ENCODE peak calls at places on chromosomes 11 and 22, in four cellular contexts. J, A, L and P are unnamed samples.
A peak's percentile ranks its signal among the peaks of the same experiment; 100 is the strongest.

GRCh38 chr22:31055322-31056159 is 25.6 kb upstream of the SMTN start:
- ATAC-seq in J (no peak), A (peak; percentile 98), L (peak; percentile 93), P (peak; percentile 99)

GRCh38 chr11:31956310-31956709 is 134.6 kb upstream of the RCN1 start:
- ATAC-seq in J (peak; percentile 26), A (no peak), L (no peak), P (no peak)

GRCh38 chr11:60085909-60086308 is 2.6 kb upstream of the MS4A2 start:
- ATAC-seq in J (no peak), A (no peak), L (no peak), P (no peak)

GRCh38 chr11:86787018-86787417 is 13.3 kb upstream of the PRSS23 start:
- ATAC-seq in J (no peak), A (no peak), L (no peak), P (no peak)

GRCh38 chr11:61832758-61833157 is 4.7 kb downstream of the FADS2 start:
- ATAC-seq in J (no peak), A (no peak), L (no peak), P (no peak)

GRCh38 chr11:54946429-54946828 is 239.8 kb downstream of the OR4A5 start:
- ATAC-seq in J (no peak), A (no peak), L (no peak), P (no peak)

GRCh38 chr11:117538256-117538655 is 210.6 kb downstream of the CEP164 start:
- ATAC-seq in J (no peak), A (no peak), L (no peak), P (no peak)

GRCh38 chr11:5174934-5175333 is 20.4 kb upstream of the OR52A1 start:
- ATAC-seq in J (no peak), A (no peak), L (no peak), P (no peak)

GRCh38 chr22:45578524-45579147 is 76.0 kb downstream of the FBLN1 start:
- ATAC-seq in J (no peak), A (no peak), L (no peak), P (no peak)

GRCh38 chr11:76169473-76169881 is 36.8 kb downstream of the WNT11 start:
- ATAC-seq in J (peak; percentile 85), A (peak; percentile 21), L (no peak), P (no peak)

GRCh38 chr22:37502342-37503182 is 16.4 kb upstream of the MFNG start:
- ATAC-seq in J (no peak), A (peak; percentile 61), L (peak; percentile 80), P (peak; percentile 22)

GRCh38 chr22:24845036-24845918 is 39.3 kb downstream of the SGSM1 start:
- ATAC-seq in J (no peak), A (no peak), L (no peak), P (no peak)

GRCh38 chr11:103529217-103529684 is 420.0 kb downstream of the DYNC2H1 start:
- ATAC-seq in J (no peak), A (no peak), L (no peak), P (no peak)

GRCh38 chr11:103528046-103528445 is 418.8 kb downstream of the DYNC2H1 start:
- ATAC-seq in J (no peak), A (no peak), L (no peak), P (no peak)

GRCh38 chr11:103530257-103530656 is 421.0 kb downstream of the DYNC2H1 start:
- ATAC-seq in J (no peak), A (no peak), L (no peak), P (no peak)

GRCh38 chr11:103528596-103528995 is 419.4 kb downstream of the DYNC2H1 start:
- ATAC-seq in J (no peak), A (no peak), L (no peak), P (no peak)

GRCh38 chr11:103525069-103525468 is 415.8 kb downstream of the DYNC2H1 start:
- ATAC-seq in J (no peak), A (no peak), L (no peak), P (no peak)
- TF ChIP-seq EP300 in J (no peak), A (no peak), L (no peak), P (no peak)

GRCh38 chr11:83292709-83293435 is 6.7 kb upstream of the CCDC90B start:
- ATAC-seq in J (peak; percentile 86), A (peak; percentile 87), L (no peak), P (peak; percentile 63)
- TF ChIP-seq CTCF in J (peak; percentile 74), A (peak; percentile 71), L (peak; percentile 32), P (peak; percentile 64)

GRCh38 chr22:22362311-22362710 is 117.7 kb downstream of the VPREB1 start:
- ATAC-seq in J (no peak), A (no peak), L (no peak), P (no peak)
- TF ChIP-seq POLR2AphosphoS5 in J (no peak), A (no peak), L (no peak), P (no peak)

DNA sequence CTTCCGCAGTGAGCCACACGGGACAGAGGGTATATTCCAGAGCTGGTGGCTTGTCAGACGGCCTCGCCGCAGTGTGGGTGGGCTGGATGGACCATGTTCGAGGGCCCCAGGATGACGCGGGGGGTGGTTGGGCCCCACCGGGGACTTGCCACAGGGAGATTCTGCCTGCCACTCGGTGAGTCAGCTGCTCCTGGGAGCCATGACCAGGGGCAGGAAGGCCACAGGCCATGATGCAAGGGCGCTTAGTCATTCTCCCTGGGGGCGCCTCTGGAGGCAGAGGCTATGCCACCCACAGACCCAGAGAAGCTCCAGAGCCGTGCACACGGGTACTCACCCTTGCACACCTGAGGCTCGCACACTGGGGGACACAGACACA is 8.1 kb downstream of the ALX4 start:
- ATAC-seq in J (no peak), A (peak; percentile 43), L (no peak), P (no peak)
- TF ChIP-seq EP300 in J (no peak), A (no peak), L (no peak), P (no peak)

DNA sequence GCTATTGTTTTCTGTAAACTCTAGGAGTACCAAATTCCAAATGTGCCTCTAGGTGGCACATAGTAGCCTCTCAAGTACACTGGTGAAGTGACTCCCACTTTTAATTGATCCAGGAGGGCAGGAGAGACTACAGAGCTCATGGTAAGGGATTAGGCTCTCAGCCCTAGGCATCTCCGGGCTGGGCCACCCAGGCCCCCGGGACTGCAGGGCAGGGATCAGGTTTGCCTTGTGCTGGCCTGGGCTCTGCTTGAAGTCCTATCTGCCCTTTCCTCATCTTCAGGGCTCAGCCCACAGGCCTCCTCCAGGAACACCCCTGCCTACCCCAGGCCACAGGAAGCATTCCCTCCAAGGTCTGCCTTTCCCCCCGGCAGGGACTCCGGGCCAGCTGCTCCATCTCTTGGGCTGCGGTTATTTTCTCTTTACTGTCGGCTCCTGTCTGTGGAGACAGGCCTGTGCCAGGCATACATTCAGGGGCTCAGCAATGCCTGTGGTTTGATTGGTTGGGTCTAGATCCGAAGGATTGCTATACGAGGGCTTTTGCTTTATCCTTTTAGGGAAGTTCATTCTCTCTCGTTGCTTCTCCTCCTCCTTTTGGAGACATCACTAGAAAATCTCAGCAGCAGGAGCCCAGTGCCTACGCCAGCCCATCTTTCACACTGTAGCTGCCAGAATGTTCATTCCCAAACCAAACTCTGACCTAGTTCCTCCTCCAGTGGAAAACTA is 32.8 kb downstream of the PARVA start:
- ATAC-seq in J (no peak), A (peak; percentile 54), L (no peak), P (peak; percentile 65)
- TF ChIP-seq CTCF in J (no peak), A (peak; percentile 15), L (no peak), P (no peak)

DNA sequence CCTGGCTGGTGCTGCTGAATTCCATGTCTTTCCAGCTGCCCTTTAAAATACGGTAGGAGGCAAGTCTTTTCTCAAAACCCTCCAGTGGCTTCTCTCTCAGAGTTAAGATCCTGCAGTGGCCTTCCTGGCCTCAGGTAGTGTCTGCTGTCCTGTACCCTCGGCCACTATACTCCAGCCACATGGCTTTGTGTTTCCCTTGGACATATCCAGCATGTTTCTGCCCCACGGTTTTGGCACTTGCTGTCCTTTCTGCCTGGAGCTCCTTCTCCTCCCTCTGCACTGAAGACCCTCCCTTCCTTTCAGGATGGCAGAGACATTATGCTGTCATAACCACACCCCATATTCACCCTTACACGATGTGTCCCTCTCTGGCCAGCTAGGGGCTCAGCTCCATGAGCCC is 76.5 kb upstream of the B3GAT1 start:
- ATAC-seq in J (no peak), A (no peak), L (no peak), P (no peak)
- TF ChIP-seq POLR2AphosphoS5 in J (no peak), A (no peak), L (no peak), P (no peak)

GRCh38 chr11:46490576-46491100 is 99.1 kb upstream of the CHRM4 start:
- ATAC-seq in J (no peak), A (no peak), L (no peak), P (no peak)
- TF ChIP-seq EP300 in J (no peak), A (no peak), L (no peak), P (no peak)

GRCh38 chr11:66226111-66226510 is 42.3 kb upstream of the RAB1B start:
- ATAC-seq in J (no peak), A (no peak), L (no peak), P (no peak)
- TF ChIP-seq CTCF in J (no peak), A (no peak), L (no peak), P (no peak)

DNA sequence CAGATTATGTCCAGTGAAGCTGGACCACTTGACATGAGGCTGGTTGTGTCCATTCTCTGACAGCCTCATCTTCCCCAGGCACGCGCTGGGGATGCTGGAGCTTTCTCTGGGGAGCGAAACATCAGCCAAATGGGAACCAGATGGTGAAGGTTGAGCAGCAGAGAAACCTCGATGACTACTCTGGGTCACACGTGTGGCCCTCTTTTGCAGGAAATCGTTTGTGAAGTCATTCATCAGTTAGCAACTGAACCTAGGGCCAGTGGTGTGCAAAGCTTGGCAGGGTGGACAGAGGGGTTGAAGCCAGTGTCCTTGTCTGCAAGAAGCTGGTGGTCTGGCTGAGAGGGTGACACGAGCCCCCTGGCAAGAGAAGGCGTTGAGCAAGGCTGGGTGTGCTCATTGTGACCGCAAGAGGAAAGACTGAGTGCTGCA is 109.8 kb downstream of the ZBTB16 start:
- ATAC-seq in J (no peak), A (no peak), L (no peak), P (peak; percentile 54)
- TF ChIP-seq POLR2AphosphoS5 in J (no peak), A (no peak), L (no peak), P (peak; percentile 61)

DNA sequence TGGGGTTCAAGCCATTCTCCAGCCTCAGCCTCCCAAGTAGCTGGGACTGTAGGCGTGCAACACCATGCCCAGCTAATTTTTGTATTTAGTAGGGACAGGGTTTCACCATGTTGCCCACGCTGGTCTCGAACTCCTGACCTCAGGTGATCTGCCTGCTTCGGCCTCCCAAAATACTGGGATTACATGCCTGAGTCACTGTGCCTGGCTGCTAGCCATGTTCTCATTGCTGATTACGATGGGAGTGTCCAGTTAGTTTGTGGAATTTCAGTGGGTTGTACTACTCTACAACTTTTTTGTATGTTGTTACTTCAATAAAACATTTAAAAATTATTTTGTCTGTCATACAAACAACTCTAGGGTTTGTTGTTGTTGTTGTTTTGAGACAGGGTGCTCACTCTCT is 4.8 kb upstream of the VPS11 start:
- ATAC-seq in J (no peak), A (no peak), L (no peak), P (no peak)
- TF ChIP-seq EP300 in J (no peak), A (no peak), L (no peak), P (no peak)